ENCODE peak calls at places on chromosome 13, in ten cellular contexts. G is islet precursor cell; L is iris pigment epithelial cell; M is tibial nerve; D is brain microvascular endothelial cell; Y is left lung; Z is activated naive CD8-positive, alpha-beta T cell treated with anti-CD3 and anti-CD28 coated beads, Interleukin-2, amount 50 U/mL, for 24 hours; U is AG10803; K is aorta; I is stimulated activated CD4-positive, alpha-beta T cell treated with anti-CD3 and anti-CD28 coated beads, Interleukin-2, amount 100 ng/mL, for 48 hours. V is an unnamed sample.

GRCh38 chr13:46622918-46623256 is 69.9 kb downstream of the LRCH1 start:
- DNase-seq in G (no peak), L (peak; percentile 83), M (peak; percentile 63), D (no peak), Y (no peak), Z (no peak), U (peak; percentile 91), K (peak; percentile 53), I (no peak), V (no peak)

GRCh38 chr13:112219753-112220152 is 152.8 kb downstream of the SOX1 start:
- DNase-seq in G (no peak), L (no peak), M (no peak), D (no peak), Y (no peak), Z (no peak), U (no peak), K (no peak), I (no peak), V (no peak)

GRCh38 chr13:80367473-80367872 is 26.5 kb upstream of the SPRY2 start:
- DNase-seq in G (no peak), L (no peak), M (no peak), D (no peak), Y (no peak), Z (no peak), U (no peak), K (no peak), I (no peak), V (no peak)

GRCh38 chr13:73370066-73370465 is 311.3 kb downstream of the KLF5 start:
- DNase-seq in G (no peak), L (no peak), M (no peak), D (no peak), Y (no peak), Z (no peak), U (no peak), K (no peak), I (no peak), V (no peak)

GRCh38 chr13:89113744-89114143 is 1442.6 kb downstream of the SLITRK5 start:
- DNase-seq in G (no peak), L (no peak), M (no peak), D (no peak), Y (no peak), Z (no peak), U (no peak), K (no peak), I (no peak), V (no peak)

GRCh38 chr13:79662882-79663281 is 181.9 kb downstream of the NDFIP2 start:
- DNase-seq in G (no peak), L (no peak), M (no peak), D (no peak), Y (no peak), Z (no peak), U (no peak), K (no peak), I (no peak), V (no peak)

GRCh38 chr13:30859326-30859725 is 46.7 kb upstream of the MEDAG start:
- DNase-seq in G (peak; percentile 89), L (no peak), M (no peak), D (no peak), Y (no peak), Z (no peak), U (no peak), K (no peak), I (no peak), V (no peak)

GRCh38 chr13:112982281-112983041 is 13.4 kb downstream of the MCF2L start:
- DNase-seq in G (no peak), L (no peak), M (no peak), D (no peak), Y (no peak), Z (no peak), U (no peak), K (no peak), I (no peak), V (no peak)

GRCh38 chr13:45511310-45512147 is 46.8 kb downstream of the COG3 start:
- DNase-seq in G (no peak), L (peak; percentile 77), M (peak; percentile 69), D (peak; percentile 53), Y (no peak), Z (no peak), U (peak; percentile 73), K (no peak), I (no peak), V (peak; percentile 36)

GRCh38 chr13:46295531-46296464 is 84.1 kb downstream of the LRRC63 start:
- DNase-seq in G (no peak), L (peak; percentile 91), M (peak; percentile 46), D (peak; percentile 74), Y (peak; percentile 43), Z (peak; percentile 50), U (peak; percentile 99), K (peak; percentile 59), I (peak; percentile 27), V (no peak)

GRCh38 chr13:41900918-41901317 is 60.0 kb downstream of the VWA8 start:
- DNase-seq in G (no peak), L (peak; percentile 23), M (no peak), D (no peak), Y (no peak), Z (no peak), U (no peak), K (no peak), I (peak; percentile 24), V (no peak)

GRCh38 chr13:45331123-45331619 is 9.8 kb downstream of the TPT1 start:
- DNase-seq in G (no peak), L (no peak), M (no peak), D (no peak), Y (no peak), Z (no peak), U (no peak), K (no peak), I (no peak), V (no peak)

GRCh38 chr13:113098163-113098732 is 7.3 kb upstream of the F7 start:
- DNase-seq in G (no peak), L (no peak), M (no peak), D (peak; percentile 63), Y (no peak), Z (no peak), U (peak; percentile 56), K (no peak), I (no peak), V (no peak)

GRCh38 chr13:98752111-98752941 is at the start of gene SLC15A1:
- DNase-seq in G (peak; percentile 60), L (no peak), M (no peak), D (no peak), Y (no peak), Z (no peak), U (no peak), K (no peak), I (no peak), V (no peak)